ENCODE peak calls at places on chromosomes 2 and 18, in six cellular contexts. One of them, this sample, is unnamed.

GRCh38 chr2:84285056-84285747 is 173.9 kb downstream of the SUCLG1 start:
- DNase-seq in dorsolateral prefrontal cortex: no peak
- DNase-seq in HCT116: no peak
- DNase-seq in AG04450: no peak
- DNase-seq in tibial artery: no peak
- DNase-seq in body of pancreas: no peak
- DNase-seq in this sample: no peak

GRCh38 chr18:34697233-34697632 is 12.9 kb upstream of the DTNA start:
- DNase-seq in dorsolateral prefrontal cortex: no peak
- DNase-seq in HCT116: no peak
- DNase-seq in AG04450: no peak
- DNase-seq in tibial artery: no peak
- DNase-seq in body of pancreas: no peak
- DNase-seq in this sample: no peak

GRCh38 chr18:49725809-49726514 is 87.4 kb downstream of the ACAA2 start:
- DNase-seq in dorsolateral prefrontal cortex: no peak
- DNase-seq in HCT116: peak; percentile 91
- DNase-seq in AG04450: peak; percentile 94
- DNase-seq in tibial artery: peak; percentile 66
- DNase-seq in body of pancreas: peak; percentile 35
- DNase-seq in this sample: no peak

GRCh38 chr2:191864623-191865521 is 18.0 kb upstream of the CAVIN2 start:
- DNase-seq in dorsolateral prefrontal cortex: peak; percentile 36
- DNase-seq in HCT116: no peak
- DNase-seq in AG04450: no peak
- DNase-seq in tibial artery: no peak
- DNase-seq in body of pancreas: no peak
- DNase-seq in this sample: no peak

GRCh38 chr2:102060047-102060446 is 68.3 kb downstream of the IL1R2 start:
- DNase-seq in dorsolateral prefrontal cortex: no peak
- DNase-seq in HCT116: no peak
- DNase-seq in AG04450: no peak
- DNase-seq in tibial artery: no peak
- DNase-seq in body of pancreas: no peak
- DNase-seq in this sample: no peak

GRCh38 chr2:172293952-172294351 is 133.4 kb upstream of the ITGA6 start:
- DNase-seq in dorsolateral prefrontal cortex: no peak
- DNase-seq in HCT116: no peak
- DNase-seq in AG04450: peak; percentile 32
- DNase-seq in tibial artery: peak; percentile 50
- DNase-seq in body of pancreas: peak; percentile 80
- DNase-seq in this sample: no peak

GRCh38 chr18:21243041-21243431 is 1.0 kb downstream of the GREB1L start:
- DNase-seq in dorsolateral prefrontal cortex: no peak
- DNase-seq in HCT116: no peak
- DNase-seq in AG04450: no peak
- DNase-seq in tibial artery: no peak
- DNase-seq in body of pancreas: no peak
- DNase-seq in this sample: no peak

GRCh38 chr2:40049782-40050181 is 270.7 kb upstream of the THUMPD2 start:
- DNase-seq in dorsolateral prefrontal cortex: no peak
- DNase-seq in HCT116: no peak
- DNase-seq in AG04450: no peak
- DNase-seq in tibial artery: no peak
- DNase-seq in body of pancreas: no peak
- DNase-seq in this sample: no peak

GRCh38 chr18:59516356-59517155 is 157.5 kb upstream of the LMAN1 start:
- DNase-seq in dorsolateral prefrontal cortex: no peak
- DNase-seq in HCT116: no peak
- DNase-seq in AG04450: peak; percentile 52
- DNase-seq in tibial artery: peak; percentile 76
- DNase-seq in body of pancreas: peak; percentile 33
- DNase-seq in this sample: no peak

GRCh38 chr2:137255345-137255744 is 490.0 kb downstream of the THSD7B start:
- DNase-seq in dorsolateral prefrontal cortex: no peak
- DNase-seq in HCT116: no peak
- DNase-seq in AG04450: no peak
- DNase-seq in tibial artery: no peak
- DNase-seq in body of pancreas: no peak
- DNase-seq in this sample: no peak

GRCh38 chr2:232999354-232999753 is 13.7 kb downstream of the NGEF start:
- DNase-seq in dorsolateral prefrontal cortex: no peak
- DNase-seq in HCT116: no peak
- DNase-seq in AG04450: no peak
- DNase-seq in tibial artery: no peak
- DNase-seq in body of pancreas: no peak
- DNase-seq in this sample: no peak

GRCh38 chr2:182594286-182594685 is 121.8 kb upstream of the DNAJC10 start:
- DNase-seq in dorsolateral prefrontal cortex: no peak
- DNase-seq in HCT116: no peak
- DNase-seq in AG04450: no peak
- DNase-seq in tibial artery: no peak
- DNase-seq in body of pancreas: no peak
- DNase-seq in this sample: no peak

GRCh38 chr2:8028036-8028435 is 653.8 kb upstream of the ID2 start:
- DNase-seq in dorsolateral prefrontal cortex: no peak
- DNase-seq in HCT116: no peak
- DNase-seq in AG04450: no peak
- DNase-seq in tibial artery: no peak
- DNase-seq in body of pancreas: no peak
- DNase-seq in this sample: no peak

GRCh38 chr2:24558781-24559540 is 67.9 kb downstream of the NCOA1 start:
- DNase-seq in dorsolateral prefrontal cortex: no peak
- DNase-seq in HCT116: no peak
- DNase-seq in AG04450: no peak
- DNase-seq in tibial artery: no peak
- DNase-seq in body of pancreas: no peak
- DNase-seq in this sample: no peak

GRCh38 chr2:1656961-1657841 is 87.1 kb downstream of the PXDN start:
- DNase-seq in dorsolateral prefrontal cortex: peak; percentile 22
- DNase-seq in HCT116: no peak
- DNase-seq in AG04450: no peak
- DNase-seq in tibial artery: peak; percentile 20
- DNase-seq in body of pancreas: no peak
- DNase-seq in this sample: no peak

GRCh38 chr2:241911551-241911950 is 42.0 kb downstream of the RTP5 start:
- DNase-seq in dorsolateral prefrontal cortex: no peak
- DNase-seq in HCT116: no peak
- DNase-seq in AG04450: no peak
- DNase-seq in tibial artery: no peak
- DNase-seq in body of pancreas: no peak
- DNase-seq in this sample: no peak

GRCh38 chr18:68604256-68604655 is 110.7 kb downstream of the TMX3 start:
- DNase-seq in dorsolateral prefrontal cortex: no peak
- DNase-seq in HCT116: no peak
- DNase-seq in AG04450: no peak
- DNase-seq in tibial artery: no peak
- DNase-seq in body of pancreas: no peak
- DNase-seq in this sample: no peak

GRCh38 chr18:26424428-26425147 is 123.8 kb downstream of the KCTD1 start:
- DNase-seq in dorsolateral prefrontal cortex: no peak
- DNase-seq in HCT116: no peak
- DNase-seq in AG04450: no peak
- DNase-seq in tibial artery: no peak
- DNase-seq in body of pancreas: no peak
- DNase-seq in this sample: no peak

GRCh38 chr2:42110287-42110973 is 58.7 kb upstream of the EML4 start:
- DNase-seq in dorsolateral prefrontal cortex: no peak
- DNase-seq in HCT116: no peak
- DNase-seq in AG04450: peak; percentile 39
- DNase-seq in tibial artery: no peak
- DNase-seq in body of pancreas: peak; percentile 46
- DNase-seq in this sample: no peak

GRCh38 chr2:225041210-225041870 is 928 bp downstream of the DOCK10 start:
- DNase-seq in dorsolateral prefrontal cortex: no peak
- DNase-seq in HCT116: no peak
- DNase-seq in AG04450: no peak
- DNase-seq in tibial artery: peak; percentile 24
- DNase-seq in body of pancreas: no peak
- DNase-seq in this sample: no peak

GRCh38 chr2:218000137-218000536 is 2.7 kb downstream of the TNS1 start:
- DNase-seq in dorsolateral prefrontal cortex: no peak
- DNase-seq in HCT116: no peak
- DNase-seq in AG04450: peak; percentile 26
- DNase-seq in tibial artery: peak; percentile 81
- DNase-seq in body of pancreas: peak; percentile 67
- DNase-seq in this sample: no peak

GRCh38 chr2:147789720-147790119 is 55.1 kb upstream of the ACVR2A start:
- DNase-seq in dorsolateral prefrontal cortex: no peak
- DNase-seq in HCT116: no peak
- DNase-seq in AG04450: no peak
- DNase-seq in tibial artery: no peak
- DNase-seq in body of pancreas: no peak
- DNase-seq in this sample: no peak

GRCh38 chr18:39586696-39587095 is 2021.1 kb upstream of the CELF4 start:
- DNase-seq in dorsolateral prefrontal cortex: no peak
- DNase-seq in HCT116: no peak
- DNase-seq in AG04450: no peak
- DNase-seq in tibial artery: no peak
- DNase-seq in body of pancreas: no peak
- DNase-seq in this sample: no peak

GRCh38 chr18:33577688-33578370 is at the start of gene ASXL3:
- DNase-seq in dorsolateral prefrontal cortex: peak; percentile 45
- DNase-seq in HCT116: no peak
- DNase-seq in AG04450: no peak
- DNase-seq in tibial artery: peak; percentile 41
- DNase-seq in body of pancreas: peak; percentile 46
- DNase-seq in this sample: no peak

GRCh38 chr18:74493689-74494088 is 2.5 kb upstream of the CNDP2 start:
- DNase-seq in dorsolateral prefrontal cortex: no peak
- DNase-seq in HCT116: peak; percentile 35
- DNase-seq in AG04450: peak; percentile 20
- DNase-seq in tibial artery: no peak
- DNase-seq in body of pancreas: peak; percentile 67
- DNase-seq in this sample: no peak
- H3K27me3 ChIP-seq in dorsolateral prefrontal cortex: no peaks in the 10 kb centered on the region
- H3K27me3 ChIP-seq in HCT116: no peaks in the 10 kb centered on the region
- H3K27me3 ChIP-seq in AG04450: peaks cover 13% of the 10 kb centered on the region
- H3K27me3 ChIP-seq in tibial artery: no peaks in the 10 kb centered on the region
- H3K27me3 ChIP-seq in body of pancreas: no peaks in the 10 kb centered on the region
- H3K27me3 ChIP-seq in this sample: peaks cover 7% of the 10 kb centered on the region

DNA sequence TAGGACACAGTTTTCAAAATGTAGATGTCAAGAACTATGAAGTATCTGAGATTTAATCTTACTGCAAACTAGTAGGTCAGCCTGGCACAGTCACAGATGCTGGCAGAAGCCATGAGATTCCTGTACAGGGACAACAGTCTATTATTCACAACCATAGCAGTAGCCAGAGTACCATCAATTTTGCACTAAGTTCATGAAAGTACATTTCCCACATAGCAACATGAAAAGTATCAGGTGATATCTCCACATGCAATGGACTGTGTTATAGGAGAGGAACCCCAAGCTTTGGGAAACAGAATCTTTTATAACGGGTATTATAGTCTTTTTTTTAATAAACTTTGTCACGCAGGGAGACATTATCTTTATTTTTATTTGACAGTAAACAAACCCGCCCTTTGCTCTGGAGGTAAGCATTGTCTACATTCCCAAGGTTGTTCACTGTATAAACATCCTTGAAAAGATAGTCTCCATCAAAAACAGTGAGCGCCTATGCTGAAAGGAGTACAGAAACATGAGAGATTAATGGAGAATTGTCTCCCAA is 33.4 kb upstream of the DPP4 start:
- DNase-seq in dorsolateral prefrontal cortex: no peak
- DNase-seq in HCT116: no peak
- DNase-seq in AG04450: no peak
- DNase-seq in tibial artery: no peak
- DNase-seq in body of pancreas: no peak
- DNase-seq in this sample: no peak
- TF ChIP-seq CTCF in dorsolateral prefrontal cortex: no peak
- TF ChIP-seq CTCF in HCT116: no peak
- TF ChIP-seq CTCF in AG04450: no peak
- TF ChIP-seq CTCF in tibial artery: no peak
- TF ChIP-seq CTCF in body of pancreas: no peak
- TF ChIP-seq CTCF in this sample: no peak

GRCh38 chr18:23143871-23144270 is 8.6 kb downstream of the CABLES1 start:
- DNase-seq in dorsolateral prefrontal cortex: peak; percentile 51
- DNase-seq in HCT116: no peak
- DNase-seq in AG04450: no peak
- DNase-seq in tibial artery: no peak
- DNase-seq in body of pancreas: no peak
- DNase-seq in this sample: no peak
- H3K27me3 ChIP-seq in dorsolateral prefrontal cortex: peaks cover 7% of the 10 kb centered on the region
- H3K27me3 ChIP-seq in HCT116: no peaks in the 10 kb centered on the region
- H3K27me3 ChIP-seq in AG04450: no peaks in the 10 kb centered on the region
- H3K27me3 ChIP-seq in tibial artery: no peaks in the 10 kb centered on the region
- H3K27me3 ChIP-seq in body of pancreas: no peaks in the 10 kb centered on the region
- H3K27me3 ChIP-seq in this sample: no peaks in the 10 kb centered on the region

GRCh38 chr2:113073325-113073834 is 5.6 kb downstream of the IL1F10 start:
- DNase-seq in dorsolateral prefrontal cortex: no peak
- DNase-seq in HCT116: no peak
- DNase-seq in AG04450: no peak
- DNase-seq in tibial artery: no peak
- DNase-seq in body of pancreas: no peak
- DNase-seq in this sample: no peak
- TF ChIP-seq CTCF in dorsolateral prefrontal cortex: no peak
- TF ChIP-seq CTCF in HCT116: no peak
- TF ChIP-seq CTCF in AG04450: no peak
- TF ChIP-seq CTCF in tibial artery: no peak
- TF ChIP-seq CTCF in body of pancreas: no peak
- TF ChIP-seq CTCF in this sample: no peak

DNA sequence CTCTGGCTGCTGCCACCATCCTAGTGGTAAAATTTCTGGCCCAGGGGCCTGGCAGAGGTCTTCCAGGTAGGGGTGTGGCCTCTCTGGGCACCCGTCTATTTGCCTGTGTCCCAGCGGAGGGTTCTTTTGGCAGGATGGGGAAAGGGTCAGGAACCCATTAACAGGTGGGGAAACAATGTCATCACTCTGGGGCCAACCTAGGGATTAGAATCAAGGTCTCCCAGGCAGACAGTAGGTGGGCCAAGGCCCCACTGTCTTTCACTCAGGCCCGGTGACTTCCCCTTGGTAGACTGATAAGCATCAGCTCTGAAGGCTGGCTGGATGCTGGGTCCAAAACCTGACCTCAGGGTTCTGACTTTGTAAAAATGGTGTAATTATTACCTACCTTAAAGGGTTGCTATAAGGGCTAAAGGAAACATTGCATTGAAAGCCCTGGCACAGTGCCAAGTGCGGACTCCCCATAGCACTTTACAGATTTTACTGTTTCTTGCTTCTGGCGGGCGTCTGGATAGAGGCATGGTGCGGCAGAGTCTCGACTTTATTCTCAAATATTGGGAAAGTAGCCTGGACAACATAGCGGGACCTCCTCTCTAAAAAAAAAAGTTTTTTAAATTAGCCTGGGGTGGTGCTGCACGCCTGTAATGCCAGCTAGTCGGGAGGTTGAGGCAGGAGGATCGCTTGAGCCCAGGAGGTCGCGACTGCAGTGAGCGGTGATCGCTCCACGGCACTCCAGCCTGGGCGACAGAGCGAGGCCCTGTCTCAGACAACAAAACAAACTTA is 2.2 kb downstream of the LBX2 start:
- DNase-seq in dorsolateral prefrontal cortex: no peak
- DNase-seq in HCT116: no peak
- DNase-seq in AG04450: no peak
- DNase-seq in tibial artery: no peak
- DNase-seq in body of pancreas: no peak
- DNase-seq in this sample: no peak
- H3K27me3 ChIP-seq in dorsolateral prefrontal cortex: peaks cover 49% of the 10 kb centered on the region
- H3K27me3 ChIP-seq in HCT116: no peaks in the 10 kb centered on the region
- H3K27me3 ChIP-seq in AG04450: peaks cover 36% of the 10 kb centered on the region
- H3K27me3 ChIP-seq in tibial artery: no peaks in the 10 kb centered on the region
- H3K27me3 ChIP-seq in body of pancreas: no peaks in the 10 kb centered on the region
- H3K27me3 ChIP-seq in this sample: peaks cover 7% of the 10 kb centered on the region

GRCh38 chr2:98923244-98923940 is 12.6 kb downstream of the CRACDL start:
- DNase-seq in dorsolateral prefrontal cortex: no peak
- DNase-seq in HCT116: no peak
- DNase-seq in AG04450: no peak
- DNase-seq in tibial artery: no peak
- DNase-seq in body of pancreas: no peak
- DNase-seq in this sample: no peak
- TF ChIP-seq CTCF in dorsolateral prefrontal cortex: no peak
- TF ChIP-seq CTCF in HCT116: peak; percentile 40
- TF ChIP-seq CTCF in AG04450: peak; percentile 27
- TF ChIP-seq CTCF in tibial artery: no peak
- TF ChIP-seq CTCF in body of pancreas: no peak
- TF ChIP-seq CTCF in this sample: peak; percentile 64